ENCODE peak calls at places on chromosomes 11 and 22, in four cellular contexts. A is PC-9, B is endodermal cell, V is GM10248. H is an unnamed sample.
A peak's percentile ranks its signal among the peaks of the same experiment; 100 is the strongest.

GRCh38 chr22:32607086-32607485 is 132.5 kb downstream of the FBXO7 start:
- DNase-seq in A (no peak), B (peak; percentile 59), V (no peak), H (no peak)

GRCh38 chr11:43975631-43976030 is 33.2 kb downstream of the C11orf96 start:
- DNase-seq in B (no peak), A (no peak), V (no peak), H (no peak)

GRCh38 chr11:132106336-132106982 is 736.0 kb downstream of the NTM start:
- DNase-seq in V (no peak), A (no peak), B (no peak), H (no peak)

GRCh38 chr11:106456651-106457050 is 379.2 kb downstream of the AASDHPPT start:
- DNase-seq in A (no peak), V (no peak), B (no peak), H (no peak)

GRCh38 chr22:45903355-45904149 is 73.4 kb downstream of the WNT7B start:
- DNase-seq in B (no peak), A (peak; percentile 72), V (no peak), H (no peak)

GRCh38 chr22:46056169-46057041 is 79.4 kb upstream of the WNT7B start:
- DNase-seq in B (peak; percentile 38), V (no peak), A (no peak), H (peak; percentile 64)

GRCh38 chr22:22979121-22979724 is 91.1 kb upstream of the GNAZ start:
- DNase-seq in B (no peak), A (no peak), V (no peak), H (no peak)

GRCh38 chr11:11578542-11578941 is 43.3 kb downstream of the GALNT18 start:
- DNase-seq in B (peak; percentile 28), V (no peak), A (no peak), H (no peak)

GRCh38 chr11:95715777-95716241 is 73.8 kb downstream of the FAM76B start:
- DNase-seq in A (no peak), V (peak; percentile 27), B (no peak), H (no peak)

GRCh38 chr11:76626921-76627391 is 43.6 kb downstream of the LRRC32 start:
- DNase-seq in A (no peak), B (peak; percentile 26), V (peak; percentile 67), H (no peak)

GRCh38 chr22:35601743-35602633 is 15.1 kb downstream of the MB start:
- DNase-seq in V (no peak), A (peak; percentile 100), B (no peak), H (peak; percentile 73)

GRCh38 chr22:37192741-37193140 is 4.7 kb upstream of the C1QTNF6 start:
- DNase-seq in B (no peak), A (no peak), V (no peak), H (no peak)

GRCh38 chr11:27913650-27914049 is 194.3 kb downstream of the KIF18A start:
- DNase-seq in V (no peak), B (no peak), A (no peak), H (no peak)

GRCh38 chr11:70747889-70748288 is 349.6 kb downstream of the CTTN start:
- DNase-seq in V (no peak), A (no peak), B (no peak), H (no peak)

GRCh38 chr22:27218012-27218483 is 560.7 kb downstream of the MIAT start:
- DNase-seq in V (no peak), A (no peak), B (no peak), H (no peak)

GRCh38 chr11:123272565-123272964 is 77.5 kb upstream of the CLMP start:
- DNase-seq in V (no peak), A (peak; percentile 87), B (no peak), H (no peak)

GRCh38 chr11:12100429-12100828 is 10.0 kb upstream of the MICAL2 start:
- DNase-seq in V (no peak), B (no peak), A (no peak), H (no peak)

GRCh38 chr11:121018746-121019145 is 5.2 kb upstream of the TBCEL start:
- DNase-seq in B (no peak), A (peak; percentile 8), V (no peak), H (no peak)

GRCh38 chr22:39524753-39525657 is 4.6 kb downstream of the ATF4 start:
- DNase-seq in A (peak; percentile 33), B (no peak), V (no peak), H (no peak)

GRCh38 chr11:2444301-2445106 is at the start of the genes KCNQ1 and TRPM5:
- DNase-seq in B (peak; percentile 93), V (peak; percentile 67), A (no peak), H (peak; percentile 92)

GRCh38 chr11:73388241-73389133 is 12.3 kb downstream of the RELT start:
- DNase-seq in B (peak; percentile 74), A (no peak), V (no peak), H (no peak)

GRCh38 chr22:23764931-23765881 is 2.4 kb downstream of the C22orf15 start:
- DNase-seq in B (no peak), V (no peak), A (no peak), H (no peak)

GRCh38 chr11:125070699-125071254 is 7.7 kb downstream of the SLC37A2 start:
- DNase-seq in V (peak; percentile 83), A (peak; percentile 86), B (peak; percentile 42), H (peak; percentile 89)

GRCh38 chr11:61488651-61489291 is 19.8 kb upstream of the LRRC10B start:
- DNase-seq in B (peak; percentile 83), A (peak; percentile 95), V (no peak), H (no peak)

GRCh38 chr11:117217141-117217609 is 14.7 kb downstream of the PCSK7 start:
- DNase-seq in V (no peak), B (no peak), A (no peak), H (peak; percentile 7)